ENCODE peak calls at places on chromosomes 11 and 22, in ten cellular contexts. B, H, A, G, Z, O, X, N, Q and Y are unnamed samples.

GRCh38 chr11:70470127-70470526 is 71.8 kb downstream of the CTTN start:
- DNase-seq in Q (no peak), X (no peak), N (no peak), Z (no peak), B (peak), G (no peak), A (no peak), O (no peak), H (no peak), Y (no peak)

GRCh38 chr11:86632499-86633269 is 39.7 kb downstream of the ME3 start:
- DNase-seq in X (no peak), H (no peak), B (peak), A (no peak), Z (peak), G (no peak), N (no peak), Q (peak), O (no peak), Y (peak)

GRCh38 chr22:20427104-20427944 is 10.3 kb downstream of the SCARF2 start:
- DNase-seq in G (no peak), Q (no peak), A (no peak), N (no peak), O (no peak), X (no peak), H (no peak), B (peak), Z (no peak), Y (no peak)

GRCh38 chr11:107493117-107493516 is 35.5 kb upstream of the CWF19L2 start:
- DNase-seq in H (no peak), A (no peak), Q (peak), Z (no peak), N (no peak), B (no peak), O (no peak), G (no peak), X (no peak), Y (no peak)

GRCh38 chr11:111531156-111531555 is 9.4 kb upstream of the LAYN start:
- DNase-seq in A (no peak), X (no peak), H (no peak), G (no peak), B (no peak), N (no peak), Z (no peak), O (no peak), Q (peak), Y (no peak)

GRCh38 chr22:48528221-48528915 is 1299.3 kb downstream of the BRD1 start:
- DNase-seq in G (no peak), Z (no peak), Q (no peak), H (no peak), B (no peak), O (no peak), A (no peak), N (no peak), X (no peak), Y (no peak)

GRCh38 chr11:47507868-47508594 is 44.9 kb downstream of the CELF1 start:
- DNase-seq in O (no peak), G (no peak), Z (no peak), B (no peak), H (no peak), X (no peak), N (no peak), Q (no peak), A (no peak), Y (peak)

GRCh38 chr22:37504964-37505363 is 14.3 kb downstream of the CARD10 start:
- DNase-seq in B (no peak), A (no peak), N (no peak), H (no peak), X (no peak), Q (no peak), Z (no peak), G (no peak), O (no peak), Y (no peak)

GRCh38 chr11:68750197-68750987 is 928 bp downstream of the TESMIN start:
- DNase-seq in O (no peak), H (no peak), G (no peak), A (no peak), X (no peak), Z (no peak), B (peak), Q (no peak), N (peak), Y (peak)

GRCh38 chr11:94650756-94651155 is 83.6 kb downstream of the PIWIL4 start:
- DNase-seq in A (no peak), O (peak), H (no peak), G (peak), Q (peak), N (peak), B (peak), Z (no peak), X (no peak), Y (peak)

GRCh38 chr22:42909363-42910058 is 52.4 kb upstream of the ARFGAP3 start:
- DNase-seq in G (no peak), Q (no peak), X (no peak), N (no peak), H (no peak), B (no peak), O (no peak), A (no peak), Z (no peak), Y (no peak)

GRCh38 chr11:77287615-77288273 is 13.7 kb downstream of the GDPD4 start:
- DNase-seq in G (no peak), H (no peak), A (no peak), X (no peak), N (no peak), Z (no peak), B (no peak), O (no peak), Q (peak), Y (no peak)

GRCh38 chr11:26276798-26277424 is 55.0 kb upstream of the ANO3 start:
- DNase-seq in Q (peak), G (no peak), A (peak), Z (peak), O (peak), H (no peak), N (peak), B (no peak), X (no peak), Y (peak)

GRCh38 chr22:37052386-37053309 is 1.1 kb downstream of the KCTD17 start:
- DNase-seq in H (no peak), X (no peak), Z (no peak), N (no peak), G (peak), B (no peak), Q (no peak), A (no peak), O (no peak), Y (no peak)

GRCh38 chr11:121841487-121842167 is 274.4 kb downstream of the BLID start:
- DNase-seq in N (no peak), G (no peak), X (no peak), A (peak), H (no peak), Q (peak), Z (no peak), O (no peak), B (no peak), Y (peak)

GRCh38 chr11:57368106-57368826 is 12.7 kb downstream of the PRG3 start:
- DNase-seq in B (no peak), A (no peak), Q (no peak), G (no peak), X (no peak), N (peak), O (no peak), Z (no peak), H (peak), Y (no peak)

GRCh38 chr22:50146440-50147228 is 23.9 kb upstream of the PANX2 start:
- DNase-seq in Z (no peak), Q (peak), O (peak), A (peak), X (no peak), G (no peak), H (no peak), B (no peak), N (peak), Y (peak)

GRCh38 chr11:108983621-108984020 is 318.8 kb downstream of the DDX10 start:
- DNase-seq in Z (no peak), Q (peak), A (no peak), O (no peak), H (no peak), B (no peak), X (no peak), N (no peak), G (no peak), Y (no peak)

GRCh38 chr22:19687561-19688300 is 26.6 kb upstream of the SEPTIN5 start:
- DNase-seq in Q (no peak), N (peak), A (no peak), H (no peak), O (no peak), Z (no peak), G (no peak), X (no peak), B (no peak), Y (no peak)

GRCh38 chr22:35230839-35231584 is 26.3 kb upstream of the HMGXB4 start:
- DNase-seq in G (no peak), O (no peak), N (no peak), A (peak), X (no peak), B (no peak), Q (no peak), H (peak), Z (no peak), Y (no peak)

GRCh38 chr22:31970490-31971444 is 26.4 kb downstream of the YWHAH start:
- DNase-seq in A (peak), G (peak), Z (peak), Q (peak), B (peak), X (peak), N (peak), O (peak), H (peak), Y (peak)

GRCh38 chr22:36773935-36774334 is 2.0 kb downstream of the IFT27 start:
- DNase-seq in O (no peak), Z (no peak), Q (peak), X (no peak), H (peak), B (peak), A (no peak), G (no peak), N (no peak), Y (peak)

GRCh38 chr11:34977039-34977906 is 60.9 kb downstream of the PDHX start:
- DNase-seq in Q (peak), O (no peak), G (no peak), H (no peak), B (no peak), A (no peak), Z (no peak), N (no peak), X (no peak), Y (peak)

GRCh38 chr22:30602049-30602448 is 4.9 kb upstream of the TCN2 start:
- DNase-seq in X (no peak), G (no peak), O (no peak), B (no peak), N (no peak), Z (peak), A (no peak), H (no peak), Q (peak), Y (peak)

GRCh38 chr22:24969588-24970301 is 17.2 kb downstream of the KIAA1671 start:
- DNase-seq in H (no peak), Q (peak), X (no peak), B (peak), Z (no peak), O (peak), A (no peak), N (peak), G (no peak), Y (peak)

GRCh38 chr11:3735827-3736226 is 61.5 kb downstream of the NUP98 start:
- DNase-seq in Z (no peak), O (no peak), A (no peak), Q (peak), H (no peak), G (no peak), X (no peak), B (no peak), N (no peak), Y (peak)

GRCh38 chr11:122439911-122440782 is 215.4 kb upstream of the UBASH3B start:
- DNase-seq in H (peak), G (no peak), X (no peak), N (peak), Q (peak), A (no peak), Z (no peak), O (peak), B (no peak), Y (peak)

GRCh38 chr11:2534131-2534956 is 89.5 kb downstream of the KCNQ1 start:
- DNase-seq in G (no peak), Z (no peak), H (no peak), A (no peak), N (peak), O (no peak), B (peak), X (no peak), Q (no peak), Y (no peak)

GRCh38 chr22:32649515-32650200 is 151.8 kb upstream of the TIMP3 start:
- DNase-seq in B (peak), X (no peak), G (no peak), H (no peak), Z (no peak), O (no peak), Q (no peak), A (no peak), N (peak), Y (no peak)

GRCh38 chr22:40009953-40010751 is 15.4 kb downstream of the FAM83F start:
- DNase-seq in Z (no peak), G (no peak), B (no peak), Q (no peak), A (no peak), X (no peak), O (no peak), H (peak), N (no peak), Y (no peak)

GRCh38 chr22:46455453-46455852 is 82.0 kb downstream of the CELSR1 start:
- DNase-seq in Z (no peak), Q (no peak), A (no peak), B (no peak), X (no peak), O (no peak), N (no peak), H (no peak), G (no peak), Y (no peak)

GRCh38 chr11:9001736-9002135 is 2.1 kb downstream of the NRIP3 start:
- DNase-seq in X (no peak), N (no peak), A (no peak), G (no peak), Z (peak), H (no peak), B (no peak), O (no peak), Q (peak), Y (peak)